ENCODE peak calls at places on chromosomes 6 and 20, in five cellular contexts. D is GM23338, I is MM.1S, Z is hepatocyte, W is PC-3. Q is an unnamed sample.

GRCh38 chr6:126064257-126064993 is 78.1 kb downstream of the TRMT11 start:
- DNase-seq in Z (no peak), D (no peak), W (no peak), I (no peak), Q (no peak)

GRCh38 chr6:158059108-158059507 is 77.4 kb downstream of the SYNJ2 start:
- DNase-seq in I (no peak), W (no peak), Z (no peak), D (no peak), Q (no peak)

GRCh38 chr6:8574749-8575468 is 139.6 kb upstream of the SLC35B3 start:
- DNase-seq in D (no peak), Z (no peak), W (no peak), I (no peak), Q (no peak)

GRCh38 chr6:71509142-71509541 is 220.5 kb downstream of the OGFRL1 start:
- DNase-seq in Z (no peak), W (no peak), I (no peak), D (no peak), Q (no peak)

GRCh38 chr6:109687271-109687721 is 3.7 kb downstream of the AK9 start:
- DNase-seq in I (no peak), W (peak), D (no peak), Z (no peak), Q (peak)

GRCh38 chr6:168311410-168312124 is 8.0 kb downstream of the DACT2 start:
- DNase-seq in Z (no peak), W (no peak), I (no peak), D (no peak), Q (no peak)

GRCh38 chr20:8305449-8305978 is 173.4 kb downstream of the PLCB1 start:
- DNase-seq in W (peak), Z (peak), D (peak), I (peak), Q (peak)

GRCh38 chr6:33080127-33081089 is 4.6 kb downstream of the HLA-DPB1 start:
- DNase-seq in W (no peak), I (no peak), D (peak), Z (peak), Q (peak)

GRCh38 chr6:113856011-113856551 is 1.1 kb upstream of the MARCKS start:
- DNase-seq in D (peak), W (peak), Z (peak), I (peak), Q (peak)

GRCh38 chr20:44832724-44833123 is 22.4 kb upstream of the RIMS4 start:
- DNase-seq in I (no peak), W (peak), D (peak), Z (no peak), Q (peak)

GRCh38 chr6:149924933-149925252 is 2.0 kb upstream of the RAET1G start:
- DNase-seq in Z (no peak), W (no peak), I (no peak), D (no peak), Q (no peak)

GRCh38 chr20:57716202-57716601 is 6.4 kb upstream of the PMEPA1 start:
- DNase-seq in D (no peak), Z (no peak), I (no peak), W (peak), Q (peak)

GRCh38 chr6:109055771-109056235 is 38.8 kb downstream of the SESN1 start:
- DNase-seq in W (no peak), Z (no peak), I (no peak), D (no peak), Q (peak)

GRCh38 chr6:154938245-154938583 is 56.9 kb upstream of the TIAM2 start:
- DNase-seq in W (no peak), I (no peak), D (no peak), Z (no peak), Q (no peak)

GRCh38 chr20:391041-391711 is 10.6 kb downstream of the TRIB3 start:
- DNase-seq in W (no peak), Z (no peak), D (no peak), I (no peak), Q (no peak)

GRCh38 chr6:169141706-169142705 is 111.6 kb downstream of the THBS2 start:
- DNase-seq in D (no peak), I (no peak), Z (no peak), W (no peak), Q (peak)

GRCh38 chr6:105077592-105078463 is 102.0 kb downstream of the POPDC3 start:
- DNase-seq in I (peak), W (peak), Z (peak), D (peak), Q (peak)

GRCh38 chr20:29079769-29080690 is 2177.4 kb upstream of the DEFB115 start:
- DNase-seq in W (no peak), I (peak), D (no peak), Z (no peak), Q (peak)

GRCh38 chr6:40936810-40937209 is 102.2 kb downstream of the UNC5CL start:
- DNase-seq in D (no peak), Z (peak), W (peak), I (no peak), Q (peak)

GRCh38 chr6:152391179-152391880 is 245.8 kb downstream of the SYNE1 start:
- DNase-seq in Z (no peak), W (no peak), I (no peak), D (no peak), Q (no peak)

GRCh38 chr6:20403766-20404640 is 2.3 kb downstream of the E2F3 start:
- DNase-seq in Z (peak), D (peak), W (peak), I (no peak), Q (peak)

GRCh38 chr6:143206550-143206949 is 145.9 kb downstream of the AIG1 start:
- DNase-seq in D (no peak), W (no peak), Z (no peak), I (no peak), Q (no peak)

GRCh38 chr20:20174089-20174835 is 121.9 kb downstream of the CFAP61 start:
- DNase-seq in Z (no peak), W (peak), D (peak), I (no peak), Q (no peak)

GRCh38 chr6:137921823-137922222 is 54.8 kb downstream of the TNFAIP3 start:
- DNase-seq in W (no peak), D (peak), Z (no peak), I (no peak), Q (peak)

GRCh38 chr6:84224251-84224650 is 3.2 kb downstream of the CEP162 start:
- DNase-seq in D (no peak), I (no peak), W (no peak), Z (no peak), Q (peak)

GRCh38 chr20:50464026-50464724 is 46.0 kb upstream of the PTPN1 start:
- DNase-seq in Z (peak), D (peak), W (peak), I (peak), Q (peak)

GRCh38 chr20:3691897-3692296 is 10.1 kb upstream of the ADAM33 start:
- DNase-seq in Z (no peak), W (no peak), D (no peak), I (no peak), Q (no peak)

GRCh38 chr6:106922626-106923025 is 51.9 kb downstream of the CD24 start:
- DNase-seq in D (no peak), Z (no peak), W (no peak), I (no peak), Q (no peak)

GRCh38 chr6:16964553-16965499 is 137.0 kb upstream of the STMND1 start:
- DNase-seq in Z (peak), W (peak), D (peak), I (peak), Q (peak)

DNA sequence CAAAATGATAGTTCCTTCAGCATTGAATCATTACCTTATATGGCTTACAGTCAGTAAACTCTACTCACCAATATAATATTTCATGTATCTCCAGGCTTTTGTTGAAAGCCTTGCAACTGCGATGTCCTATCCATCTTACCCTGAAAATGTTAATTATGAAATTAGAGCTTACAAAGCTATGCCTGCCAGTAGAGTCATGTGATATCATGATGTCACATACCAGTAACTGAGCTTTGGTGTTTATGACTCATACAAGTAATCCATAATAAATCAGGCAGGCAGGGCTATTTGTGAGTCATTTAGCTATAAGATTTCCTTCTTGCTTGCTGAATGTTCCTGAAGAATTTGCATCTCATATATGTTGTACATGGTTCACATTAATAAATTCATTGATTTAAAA is 44.9 kb upstream of the FAM83B start:
- DNase-seq in Z (peak), I (no peak), D (no peak), W (peak), Q (peak)
- TF ChIP-seq EZH2phosphoT487 in Z (no peak), I (no peak), D (no peak), W (no peak), Q (no peak)

DNA sequence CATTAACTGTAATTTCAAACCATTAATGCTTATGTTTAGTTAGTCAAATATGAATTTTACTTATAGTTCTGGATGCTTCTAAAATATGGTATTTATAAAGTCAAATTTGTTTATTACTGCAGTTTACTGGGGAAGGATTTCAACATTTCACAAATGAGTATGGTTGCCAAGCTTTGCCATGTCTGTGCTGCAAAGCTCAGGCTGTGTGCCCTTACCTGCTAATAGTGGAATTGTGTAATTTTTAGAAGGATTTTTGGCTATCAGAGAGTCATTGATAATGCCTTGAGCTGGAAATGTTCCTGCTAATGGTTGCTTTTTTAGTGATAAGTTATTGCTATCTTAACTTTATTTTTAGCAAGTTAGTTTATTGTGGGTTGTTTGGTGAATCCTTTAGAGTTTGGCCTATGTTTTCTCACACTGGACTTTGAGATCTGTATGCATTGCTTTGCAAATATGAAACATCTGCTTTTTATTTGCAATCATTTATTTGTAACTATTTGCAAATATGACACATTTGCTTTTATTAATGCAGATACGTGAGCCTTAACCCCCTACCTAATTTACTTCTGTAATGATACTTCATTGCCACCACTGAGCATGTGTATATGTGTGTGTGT is 105.8 kb downstream of the CD109 start:
- DNase-seq in I (no peak), W (peak), D (no peak), Z (no peak), Q (peak)
- TF ChIP-seq EZH2phosphoT487 in I (no peak), W (no peak), D (no peak), Z (no peak), Q (no peak)

DNA sequence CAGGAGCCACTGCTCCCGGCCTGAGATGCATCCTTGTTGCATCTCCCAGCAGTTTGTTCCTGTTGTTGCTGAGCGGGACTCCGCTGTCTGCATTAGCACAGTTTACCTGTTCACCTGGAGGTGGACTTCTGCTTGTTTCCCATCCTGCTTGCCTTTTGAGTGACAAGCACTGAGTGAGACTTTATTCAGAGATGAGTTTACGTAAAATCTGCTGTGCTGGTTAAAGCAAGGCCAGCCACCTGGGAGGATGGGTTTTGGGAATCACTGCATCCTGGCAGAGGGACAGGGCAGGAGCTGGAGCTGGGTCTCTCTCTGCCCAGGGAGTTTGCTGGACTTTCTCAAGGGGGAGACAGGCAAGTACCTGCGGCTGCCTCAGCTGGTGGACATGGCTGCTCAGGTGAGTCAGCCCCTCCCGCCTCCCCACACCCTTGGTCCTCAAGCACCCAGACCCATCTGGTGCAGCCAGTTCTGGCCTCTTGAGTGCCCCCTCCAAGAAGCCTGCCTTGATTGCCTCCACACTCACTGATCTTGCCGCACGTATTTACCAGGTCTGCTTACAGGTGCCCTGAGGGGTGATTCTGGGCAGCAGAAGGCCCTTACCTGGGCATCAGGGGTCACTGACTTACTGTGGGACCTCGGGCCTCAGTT is 55.5 kb downstream of the SRC start:
- DNase-seq in W (no peak), I (no peak), Z (no peak), D (no peak), Q (no peak)
- TF ChIP-seq EZH2phosphoT487 in W (no peak), I (no peak), Z (no peak), D (no peak), Q (no peak)

GRCh38 chr6:27608916-27609883 is 136.3 kb upstream of the ZNF184 start:
- DNase-seq in W (peak), Z (peak), D (peak), I (peak), Q (peak)
- TF ChIP-seq EZH2phosphoT487 in W (no peak), Z (no peak), D (no peak), I (no peak), Q (no peak)

Q was measured in GM23248.